ENCODE peak calls at places on chromosomes 13 and 19, in six cellular contexts. Q is activated naive CD4-positive, alpha-beta T cell; B is GM12865; C is posterior cingulate gyrus; L is activated CD4-positive, alpha-beta T cell treated with anti-CD3 and anti-CD28 coated beads for 48 hours; O is NCI-H510A treated with DMSO at 0.1 percent for 48 hours. D is an unnamed sample.

GRCh38 chr13:44132710-44133109 is 240.9 kb upstream of the SERP2 start:
- DNase-seq in Q (no peak), B (no peak), C (peak), L (no peak), O (no peak), D (no peak)

GRCh38 chr19:39599116-39599515 is 3.2 kb upstream of the LGALS13 start:
- DNase-seq in Q (no peak), B (peak), C (no peak), L (peak), O (no peak), D (peak)

GRCh38 chr13:99969934-99970760 is 1.4 kb downstream of the ZIC5 start:
- DNase-seq in Q (no peak), B (peak), C (peak), L (no peak), O (peak), D (no peak)

GRCh38 chr19:9906475-9907087 is 29.7 kb downstream of the OLFM2 start:
- DNase-seq in Q (no peak), B (no peak), C (peak), L (no peak), O (no peak), D (no peak)

GRCh38 chr19:17703823-17704463 is 15.3 kb upstream of the MAP1S start:
- DNase-seq in Q (peak), B (peak), C (peak), L (peak), O (no peak), D (peak)

GRCh38 chr19:49398001-49398615 is 10.1 kb downstream of the KASH5 start:
- DNase-seq in Q (no peak), B (no peak), C (peak), L (no peak), O (no peak), D (no peak)

GRCh38 chr19:18029617-18030338 is 21.8 kb downstream of the ARRDC2 start:
- DNase-seq in Q (no peak), B (no peak), C (peak), L (no peak), O (peak), D (no peak)

GRCh38 chr13:53198017-53198416 is 169.4 kb downstream of the OLFM4 start:
- DNase-seq in Q (no peak), B (no peak), C (no peak), L (no peak), O (peak), D (peak)

D was measured in Karpas-422.